ENCODE peak calls at places on chromosomes 1 and 21, in four cellular contexts. One of them, this sample, is unnamed.

GRCh38 chr1:8382051-8382505 is 64.2 kb downstream of the SLC45A1 start:
- DNase-seq in K562: no peak
- DNase-seq in WTC11: no peak
- DNase-seq in H1: no peak
- DNase-seq in this sample: no peak

GRCh38 chr1:64471218-64471719 is 1.3 kb downstream of the CACHD1 start:
- DNase-seq in H1: no peak
- DNase-seq in WTC11: peak
- DNase-seq in K562: no peak
- DNase-seq in this sample: peak

GRCh38 chr1:201309420-201309819 is 26.1 kb downstream of the PKP1 start:
- DNase-seq in K562: peak
- DNase-seq in WTC11: peak
- DNase-seq in H1: peak
- DNase-seq in this sample: peak

GRCh38 chr1:36765785-36766300 is 268.5 kb downstream of the GRIK3 start:
- DNase-seq in WTC11: no peak
- DNase-seq in H1: no peak
- DNase-seq in K562: no peak
- DNase-seq in this sample: no peak

GRCh38 chr1:10387611-10388386 is 11.1 kb upstream of the PGD start:
- DNase-seq in WTC11: no peak
- DNase-seq in H1: no peak
- DNase-seq in K562: peak
- DNase-seq in this sample: no peak

GRCh38 chr1:14583788-14584187 is 14.7 kb upstream of the KAZN start:
- DNase-seq in WTC11: no peak
- DNase-seq in K562: no peak
- DNase-seq in H1: no peak
- DNase-seq in this sample: no peak

GRCh38 chr1:1678581-1679380 is 13.8 kb downstream of the SLC35E2B start:
- DNase-seq in K562: peak
- DNase-seq in H1: no peak
- DNase-seq in WTC11: peak
- DNase-seq in this sample: peak

GRCh38 chr1:18241932-18242331 is 134.3 kb downstream of the IGSF21 start:
- DNase-seq in K562: no peak
- DNase-seq in H1: no peak
- DNase-seq in WTC11: no peak
- DNase-seq in this sample: peak

GRCh38 chr1:41955461-41956159 is 36.9 kb upstream of the HIVEP3 start:
- DNase-seq in K562: no peak
- DNase-seq in H1: peak
- DNase-seq in WTC11: no peak
- DNase-seq in this sample: no peak

GRCh38 chr1:1889847-1890505 is 911 bp downstream of the GNB1 start:
- DNase-seq in WTC11: no peak
- DNase-seq in H1: no peak
- DNase-seq in K562: peak
- DNase-seq in this sample: peak

GRCh38 chr21:26769613-26770188 is 75.5 kb downstream of the ADAMTS1 start:
- DNase-seq in WTC11: no peak
- DNase-seq in H1: no peak
- DNase-seq in K562: no peak
- DNase-seq in this sample: peak

GRCh38 chr1:237903961-237904360 is 13.2 kb upstream of the ZP4 start:
- DNase-seq in WTC11: no peak
- DNase-seq in H1: no peak
- DNase-seq in K562: no peak
- DNase-seq in this sample: no peak

GRCh38 chr1:244171241-244171985 is 120.3 kb downstream of the ZBTB18 start:
- DNase-seq in WTC11: no peak
- DNase-seq in H1: no peak
- DNase-seq in K562: no peak
- DNase-seq in this sample: no peak

GRCh38 chr1:65824103-65824502 is 31.4 kb downstream of the PDE4B start:
- DNase-seq in WTC11: no peak
- DNase-seq in K562: no peak
- DNase-seq in H1: no peak
- DNase-seq in this sample: no peak

GRCh38 chr1:208183977-208184901 is 59.9 kb downstream of the PLXNA2 start:
- DNase-seq in H1: no peak
- DNase-seq in WTC11: no peak
- DNase-seq in K562: peak
- DNase-seq in this sample: no peak

GRCh38 chr21:15260604-15261003 is 195.8 kb upstream of the NRIP1 start:
- DNase-seq in K562: no peak
- DNase-seq in WTC11: no peak
- DNase-seq in H1: no peak
- DNase-seq in this sample: no peak

GRCh38 chr1:160291248-160292220 is 6.6 kb upstream of the PEX19 start:
- DNase-seq in K562: peak
- DNase-seq in H1: no peak
- DNase-seq in WTC11: peak
- DNase-seq in this sample: peak

GRCh38 chr1:79760521-79760920 is 754.0 kb upstream of the ADGRL4 start:
- DNase-seq in H1: no peak
- DNase-seq in K562: no peak
- DNase-seq in WTC11: no peak
- DNase-seq in this sample: no peak

GRCh38 chr1:98090351-98090750 is 169.5 kb upstream of the DPYD start:
- DNase-seq in K562: no peak
- DNase-seq in H1: no peak
- DNase-seq in WTC11: no peak
- DNase-seq in this sample: no peak

GRCh38 chr1:202663141-202663540 is 47.1 kb downstream of the SYT2 start:
- DNase-seq in H1: no peak
- DNase-seq in K562: no peak
- DNase-seq in WTC11: no peak
- DNase-seq in this sample: no peak

GRCh38 chr1:219189021-219189824 is 15.5 kb downstream of the LYPLAL1 start:
- DNase-seq in WTC11: no peak
- DNase-seq in H1: no peak
- DNase-seq in K562: peak
- DNase-seq in this sample: no peak

GRCh38 chr1:84434081-84434755 is 35.9 kb downstream of the DNASE2B start:
- DNase-seq in WTC11: no peak
- DNase-seq in H1: no peak
- DNase-seq in K562: no peak
- DNase-seq in this sample: no peak

GRCh38 chr1:91314643-91315042 is 90.0 kb downstream of the HFM1 start:
- DNase-seq in K562: no peak
- DNase-seq in WTC11: no peak
- DNase-seq in H1: no peak
- DNase-seq in this sample: no peak

GRCh38 chr1:56645663-56646330 is 683 bp downstream of the PRKAA2 start:
- DNase-seq in H1: no peak
- DNase-seq in WTC11: peak
- DNase-seq in K562: no peak
- DNase-seq in this sample: peak

GRCh38 chr1:56295949-56296929 is 283.1 kb downstream of the PLPP3 start:
- DNase-seq in K562: no peak
- DNase-seq in H1: no peak
- DNase-seq in WTC11: no peak
- DNase-seq in this sample: no peak

GRCh38 chr1:205939690-205940330 is 3.4 kb downstream of the SLC26A9 start:
- DNase-seq in K562: no peak
- DNase-seq in WTC11: peak
- DNase-seq in H1: peak
- DNase-seq in this sample: peak

GRCh38 chr1:34370748-34371147 is 194.0 kb downstream of the C1orf94 start:
- DNase-seq in H1: no peak
- DNase-seq in K562: no peak
- DNase-seq in WTC11: no peak
- DNase-seq in this sample: no peak

GRCh38 chr1:39170731-39171375 is 33.6 kb upstream of the MACF1 start:
- DNase-seq in H1: no peak
- DNase-seq in K562: peak
- DNase-seq in WTC11: peak
- DNase-seq in this sample: peak

GRCh38 chr1:244451539-244451950 is at the start of gene ADSS2:
- DNase-seq in K562: no peak
- DNase-seq in H1: no peak
- DNase-seq in WTC11: no peak
- DNase-seq in this sample: no peak

GRCh38 chr1:31562707-31563360 is 13.5 kb upstream of the TINAGL1 start:
- DNase-seq in H1: no peak
- DNase-seq in K562: no peak
- DNase-seq in WTC11: no peak
- DNase-seq in this sample: no peak

GRCh38 chr1:112714313-112715263 is 544 bp downstream of the PPM1J start:
- DNase-seq in H1: no peak
- DNase-seq in WTC11: no peak
- DNase-seq in K562: peak
- DNase-seq in this sample: peak

GRCh38 chr1:89603651-89604413 is 29.1 kb upstream of the LRRC8C start:
- DNase-seq in K562: no peak
- DNase-seq in H1: no peak
- DNase-seq in WTC11: no peak
- DNase-seq in this sample: no peak

GRCh38 chr21:26835027-26835713 is 10.0 kb downstream of the ADAMTS1 start:
- DNase-seq in H1: no peak
- DNase-seq in WTC11: no peak
- DNase-seq in K562: no peak
- DNase-seq in this sample: no peak

GRCh38 chr1:40985875-40986274 is 6.4 kb downstream of the CTPS1 start:
- DNase-seq in H1: no peak
- DNase-seq in K562: no peak
- DNase-seq in WTC11: no peak
- DNase-seq in this sample: no peak

GRCh38 chr1:231557898-231558710 is 29.6 kb downstream of the TSNAX start:
- DNase-seq in K562: no peak
- DNase-seq in H1: no peak
- DNase-seq in WTC11: no peak
- DNase-seq in this sample: no peak

GRCh38 chr1:108000620-108001105 is 35.7 kb upstream of the VAV3 start:
- DNase-seq in H1: no peak
- DNase-seq in K562: no peak
- DNase-seq in WTC11: no peak
- DNase-seq in this sample: peak

GRCh38 chr1:244112646-244113045 is 61.6 kb downstream of the ZBTB18 start:
- DNase-seq in WTC11: no peak
- DNase-seq in K562: no peak
- DNase-seq in H1: no peak
- DNase-seq in this sample: no peak

GRCh38 chr1:63124666-63125191 is 197.6 kb upstream of the FOXD3 start:
- DNase-seq in K562: no peak
- DNase-seq in WTC11: no peak
- DNase-seq in H1: no peak
- DNase-seq in this sample: no peak

GRCh38 chr1:241857131-241857530 is 9.1 kb downstream of the EXO1 start:
- DNase-seq in K562: no peak
- DNase-seq in H1: no peak
- DNase-seq in WTC11: no peak
- DNase-seq in this sample: peak
- TF ChIP-seq TEAD4 in K562: no peak
- TF ChIP-seq TEAD4 in H1: no peak
- TF ChIP-seq TEAD4 in WTC11: no peak
- TF ChIP-seq TEAD4 in this sample: no peak

GRCh38 chr1:169060906-169061683 is 45.4 kb upstream of the ATP1B1 start:
- DNase-seq in WTC11: no peak
- DNase-seq in K562: peak
- DNase-seq in H1: no peak
- DNase-seq in this sample: no peak
- TF ChIP-seq TEAD4 in WTC11: no peak
- TF ChIP-seq TEAD4 in K562: no peak
- TF ChIP-seq TEAD4 in H1: no peak
- TF ChIP-seq TEAD4 in this sample: peak

GRCh38 chr1:175512637-175513412 is 230.6 kb downstream of the TNR start:
- DNase-seq in K562: no peak
- DNase-seq in WTC11: no peak
- DNase-seq in H1: no peak
- DNase-seq in this sample: no peak

GRCh38 chr1:175520186-175520585 is 223.2 kb downstream of the TNR start:
- DNase-seq in K562: no peak
- DNase-seq in WTC11: no peak
- DNase-seq in H1: no peak
- DNase-seq in this sample: no peak

GRCh38 chr1:175511496-175511895 is 231.9 kb downstream of the TNR start:
- DNase-seq in H1: no peak
- DNase-seq in WTC11: no peak
- DNase-seq in K562: no peak
- DNase-seq in this sample: no peak

GRCh38 chr1:175510914-175511313 is 232.5 kb downstream of the TNR start:
- DNase-seq in WTC11: no peak
- DNase-seq in K562: no peak
- DNase-seq in H1: no peak
- DNase-seq in this sample: no peak

GRCh38 chr1:175514309-175515001 is 228.9 kb downstream of the TNR start:
- DNase-seq in WTC11: no peak
- DNase-seq in K562: no peak
- DNase-seq in H1: no peak
- DNase-seq in this sample: peak
- TF ChIP-seq TEAD4 in WTC11: no peak
- TF ChIP-seq TEAD4 in K562: no peak
- TF ChIP-seq TEAD4 in H1: no peak
- TF ChIP-seq TEAD4 in this sample: no peak

GRCh38 chr1:156517746-156518145 is 17.2 kb upstream of the MEF2D start:
- DNase-seq in H1: no peak
- DNase-seq in K562: no peak
- DNase-seq in WTC11: no peak
- DNase-seq in this sample: no peak
- TF ChIP-seq TEAD4 in H1: no peak
- TF ChIP-seq TEAD4 in K562: no peak
- TF ChIP-seq TEAD4 in WTC11: no peak
- TF ChIP-seq TEAD4 in this sample: no peak

GRCh38 chr1:169586395-169587255 is at the start of gene F5:
- DNase-seq in H1: peak
- DNase-seq in K562: peak
- DNase-seq in WTC11: peak
- DNase-seq in this sample: peak
- TF ChIP-seq TEAD4 in H1: no peak
- TF ChIP-seq TEAD4 in K562: no peak
- TF ChIP-seq TEAD4 in WTC11: no peak
- TF ChIP-seq TEAD4 in this sample: no peak

This sample was measured in SK-N-SH.